ENCODE peak calls at places on chromosomes 4 and X, in seven cellular contexts. One of them, this sample, is unnamed.
A peak's percentile ranks its signal among the peaks of the same experiment; 100 is the strongest.

GRCh38 chr4:63493265-63493664 is 916.0 kb downstream of the TECRL start:
- DNase-seq in kidney epithelial cell: no peak
- DNase-seq in AG10803: no peak
- DNase-seq in fibroblast of mammary gland: no peak
- DNase-seq in CD8-positive, alpha-beta T cell: no peak
- DNase-seq in heart right ventricle: no peak
- DNase-seq in uterus: no peak
- DNase-seq in this sample: no peak

GRCh38 chrX:9902651-9903050 is 64.5 kb upstream of the CLDN34 start:
- DNase-seq in heart right ventricle: no peak
- DNase-seq in CD8-positive, alpha-beta T cell: no peak
- DNase-seq in uterus: no peak
- DNase-seq in fibroblast of mammary gland: no peak
- DNase-seq in kidney epithelial cell: no peak
- DNase-seq in AG10803: no peak
- DNase-seq in this sample: no peak

GRCh38 chr4:62717144-62717543 is 1517.0 kb downstream of the ADGRL3 start:
- DNase-seq in kidney epithelial cell: no peak
- DNase-seq in fibroblast of mammary gland: no peak
- DNase-seq in uterus: no peak
- DNase-seq in CD8-positive, alpha-beta T cell: no peak
- DNase-seq in heart right ventricle: no peak
- DNase-seq in AG10803: no peak
- DNase-seq in this sample: no peak

GRCh38 chrX:116240446-116240845 is 69.9 kb downstream of the AGTR2 start:
- DNase-seq in heart right ventricle: no peak
- DNase-seq in CD8-positive, alpha-beta T cell: no peak
- DNase-seq in AG10803: no peak
- DNase-seq in fibroblast of mammary gland: peak; percentile 20
- DNase-seq in uterus: no peak
- DNase-seq in kidney epithelial cell: no peak
- DNase-seq in this sample: no peak

GRCh38 chr4:157791236-157791635 is 381.6 kb downstream of the GASK1B start:
- DNase-seq in uterus: no peak
- DNase-seq in AG10803: no peak
- DNase-seq in fibroblast of mammary gland: no peak
- DNase-seq in CD8-positive, alpha-beta T cell: no peak
- DNase-seq in kidney epithelial cell: no peak
- DNase-seq in heart right ventricle: no peak
- DNase-seq in this sample: no peak

GRCh38 chr4:182261651-182262223 is 18.5 kb downstream of the TENM3 start:
- DNase-seq in CD8-positive, alpha-beta T cell: no peak
- DNase-seq in heart right ventricle: no peak
- DNase-seq in fibroblast of mammary gland: no peak
- DNase-seq in uterus: no peak
- DNase-seq in kidney epithelial cell: no peak
- DNase-seq in AG10803: no peak
- DNase-seq in this sample: no peak

GRCh38 chrX:120316587-120317283 is 5.5 kb upstream of the TMEM255A start:
- DNase-seq in CD8-positive, alpha-beta T cell: no peak
- DNase-seq in kidney epithelial cell: no peak
- DNase-seq in heart right ventricle: no peak
- DNase-seq in uterus: no peak
- DNase-seq in fibroblast of mammary gland: peak; percentile 42
- DNase-seq in AG10803: no peak
- DNase-seq in this sample: no peak

GRCh38 chr4:87677731-87678130 is 27.7 kb downstream of the DMP1 start:
- DNase-seq in kidney epithelial cell: no peak
- DNase-seq in CD8-positive, alpha-beta T cell: no peak
- DNase-seq in AG10803: no peak
- DNase-seq in heart right ventricle: peak; percentile 62
- DNase-seq in uterus: peak; percentile 45
- DNase-seq in fibroblast of mammary gland: no peak
- DNase-seq in this sample: no peak

GRCh38 chr4:98260579-98261290 is 449 bp upstream of the RAP1GDS1 start:
- DNase-seq in AG10803: peak; percentile 97
- DNase-seq in fibroblast of mammary gland: peak; percentile 93
- DNase-seq in CD8-positive, alpha-beta T cell: peak; percentile 88
- DNase-seq in heart right ventricle: peak; percentile 96
- DNase-seq in uterus: peak; percentile 95
- DNase-seq in kidney epithelial cell: peak; percentile 81
- DNase-seq in this sample: peak; percentile 84

GRCh38 chr4:75745192-75745591 is 20.8 kb downstream of the USO1 start:
- DNase-seq in AG10803: peak; percentile 62
- DNase-seq in uterus: no peak
- DNase-seq in heart right ventricle: no peak
- DNase-seq in fibroblast of mammary gland: peak; percentile 78
- DNase-seq in CD8-positive, alpha-beta T cell: no peak
- DNase-seq in kidney epithelial cell: no peak
- DNase-seq in this sample: no peak

GRCh38 chr4:176383273-176384077 is 63.7 kb downstream of the SPCS3 start:
- DNase-seq in kidney epithelial cell: no peak
- DNase-seq in uterus: no peak
- DNase-seq in AG10803: peak; percentile 42
- DNase-seq in CD8-positive, alpha-beta T cell: no peak
- DNase-seq in heart right ventricle: peak; percentile 29
- DNase-seq in fibroblast of mammary gland: peak; percentile 60
- DNase-seq in this sample: no peak

GRCh38 chrX:37646254-37646653 is 39.3 kb upstream of the XK start:
- DNase-seq in fibroblast of mammary gland: no peak
- DNase-seq in kidney epithelial cell: no peak
- DNase-seq in CD8-positive, alpha-beta T cell: no peak
- DNase-seq in uterus: no peak
- DNase-seq in heart right ventricle: no peak
- DNase-seq in AG10803: no peak
- DNase-seq in this sample: no peak

GRCh38 chr4:62262676-62263075 is 1062.5 kb downstream of the ADGRL3 start:
- DNase-seq in AG10803: no peak
- DNase-seq in fibroblast of mammary gland: no peak
- DNase-seq in uterus: no peak
- DNase-seq in CD8-positive, alpha-beta T cell: no peak
- DNase-seq in kidney epithelial cell: no peak
- DNase-seq in heart right ventricle: no peak
- DNase-seq in this sample: no peak

GRCh38 chrX:77628294-77629025 is 157.6 kb downstream of the ATRX start:
- DNase-seq in AG10803: no peak
- DNase-seq in uterus: no peak
- DNase-seq in CD8-positive, alpha-beta T cell: no peak
- DNase-seq in kidney epithelial cell: no peak
- DNase-seq in heart right ventricle: no peak
- DNase-seq in fibroblast of mammary gland: peak; percentile 2
- DNase-seq in this sample: no peak
- TF ChIP-seq CTCF in AG10803: peak; percentile 18
- TF ChIP-seq CTCF in uterus: no peak
- TF ChIP-seq CTCF in CD8-positive, alpha-beta T cell: no peak
- TF ChIP-seq CTCF in kidney epithelial cell: no peak
- TF ChIP-seq CTCF in heart right ventricle: peak; percentile 19
- TF ChIP-seq CTCF in fibroblast of mammary gland: no peak
- TF ChIP-seq CTCF in this sample: no peak

GRCh38 chrX:48472225-48472624 is 2.2 kb upstream of the SLC38A5 start:
- DNase-seq in AG10803: no peak
- DNase-seq in kidney epithelial cell: no peak
- DNase-seq in uterus: no peak
- DNase-seq in heart right ventricle: no peak
- DNase-seq in fibroblast of mammary gland: no peak
- DNase-seq in CD8-positive, alpha-beta T cell: no peak
- DNase-seq in this sample: no peak

GRCh38 chrX:48474127-48474526 is 1.9 kb upstream of the FTSJ1 start:
- DNase-seq in heart right ventricle: no peak
- DNase-seq in AG10803: no peak
- DNase-seq in kidney epithelial cell: no peak
- DNase-seq in fibroblast of mammary gland: peak; percentile 43
- DNase-seq in uterus: no peak
- DNase-seq in CD8-positive, alpha-beta T cell: no peak
- DNase-seq in this sample: no peak

GRCh38 chrX:48474581-48474980 is 1.4 kb upstream of the FTSJ1 start:
- DNase-seq in CD8-positive, alpha-beta T cell: no peak
- DNase-seq in fibroblast of mammary gland: no peak
- DNase-seq in uterus: no peak
- DNase-seq in AG10803: no peak
- DNase-seq in kidney epithelial cell: no peak
- DNase-seq in heart right ventricle: no peak
- DNase-seq in this sample: no peak

GRCh38 chrX:48472851-48473717 is 2.9 kb upstream of the FTSJ1 start:
- DNase-seq in heart right ventricle: no peak
- DNase-seq in uterus: no peak
- DNase-seq in fibroblast of mammary gland: no peak
- DNase-seq in CD8-positive, alpha-beta T cell: no peak
- DNase-seq in AG10803: peak; percentile 40
- DNase-seq in kidney epithelial cell: no peak
- DNase-seq in this sample: no peak

GRCh38 chrX:48473718-48473990 is 2.3 kb upstream of the FTSJ1 start:
- DNase-seq in CD8-positive, alpha-beta T cell: no peak
- DNase-seq in AG10803: no peak
- DNase-seq in kidney epithelial cell: no peak
- DNase-seq in heart right ventricle: no peak
- DNase-seq in fibroblast of mammary gland: no peak
- DNase-seq in uterus: no peak
- DNase-seq in this sample: no peak
- H3K4me3 ChIP-seq in CD8-positive, alpha-beta T cell: no peak overlapping the region
- H3K4me3 ChIP-seq in AG10803: no peak overlapping the region
- H3K4me3 ChIP-seq in kidney epithelial cell: no peak overlapping the region
- H3K4me3 ChIP-seq in heart right ventricle: no peak overlapping the region
- H3K4me3 ChIP-seq in fibroblast of mammary gland: no peak overlapping the region
- H3K4me3 ChIP-seq in uterus: no peak overlapping the region
- H3K4me3 ChIP-seq in this sample: no peak overlapping the region

DNA sequence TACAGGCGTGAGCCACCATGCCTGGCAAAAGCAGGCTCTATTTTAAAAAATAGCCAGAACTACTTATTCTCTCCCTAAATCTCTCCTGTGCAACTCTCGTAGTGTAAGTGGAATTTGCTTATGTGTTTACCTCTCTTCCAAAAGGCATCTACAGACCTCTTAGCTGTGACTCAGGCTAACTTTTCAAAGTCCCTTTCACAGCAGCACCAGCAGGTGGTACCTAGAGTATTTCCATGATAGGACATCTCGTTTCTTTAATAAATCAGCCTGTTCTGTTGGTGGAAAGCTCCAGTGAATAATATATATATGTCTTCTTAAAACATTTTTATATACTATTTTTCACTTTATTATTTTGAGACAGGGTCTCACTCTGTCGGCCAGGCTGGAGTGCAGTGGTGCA is 89.0 kb downstream of the NSUN7 start:
- DNase-seq in heart right ventricle: no peak
- DNase-seq in fibroblast of mammary gland: no peak
- DNase-seq in CD8-positive, alpha-beta T cell: no peak
- DNase-seq in kidney epithelial cell: no peak
- DNase-seq in uterus: no peak
- DNase-seq in AG10803: no peak
- DNase-seq in this sample: no peak
- TF ChIP-seq CTCF in heart right ventricle: no peak
- TF ChIP-seq CTCF in fibroblast of mammary gland: peak; percentile 8
- TF ChIP-seq CTCF in CD8-positive, alpha-beta T cell: no peak
- TF ChIP-seq CTCF in kidney epithelial cell: peak; percentile 8
- TF ChIP-seq CTCF in uterus: no peak
- TF ChIP-seq CTCF in AG10803: peak; percentile 2
- TF ChIP-seq CTCF in this sample: peak; percentile 17

DNA sequence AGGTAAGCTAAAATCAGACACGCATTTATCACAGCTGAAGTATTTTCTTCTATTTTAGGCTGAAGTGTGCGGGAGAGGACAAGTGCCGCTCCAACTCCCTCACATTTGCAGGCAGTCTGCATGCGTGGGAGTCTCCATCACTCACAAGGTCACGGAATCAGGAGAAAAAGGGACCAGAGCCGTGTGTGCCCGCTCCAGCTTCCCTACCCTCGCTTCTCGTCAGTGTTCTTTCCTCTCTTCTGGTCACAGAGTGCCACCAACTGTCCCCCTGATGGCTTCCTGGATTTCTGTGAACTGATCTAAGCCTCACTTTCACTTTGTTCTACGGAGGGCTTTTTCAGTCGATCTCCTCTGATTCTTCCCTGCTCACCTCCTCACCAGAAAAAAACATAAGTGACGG is 407.3 kb upstream of the AADAT start:
- DNase-seq in CD8-positive, alpha-beta T cell: no peak
- DNase-seq in heart right ventricle: no peak
- DNase-seq in kidney epithelial cell: no peak
- DNase-seq in AG10803: peak; percentile 2
- DNase-seq in uterus: no peak
- DNase-seq in fibroblast of mammary gland: peak; percentile 9
- DNase-seq in this sample: no peak
- H3K4me3 ChIP-seq in CD8-positive, alpha-beta T cell: peak overlapping the region; percentile 25
- H3K4me3 ChIP-seq in heart right ventricle: peak overlapping the region; percentile 37
- H3K4me3 ChIP-seq in kidney epithelial cell: peak overlapping the region; percentile 64
- H3K4me3 ChIP-seq in AG10803: peak overlapping the region; percentile 47
- H3K4me3 ChIP-seq in uterus: peak overlapping the region; percentile 38
- H3K4me3 ChIP-seq in fibroblast of mammary gland: peak overlapping the region; percentile 15
- H3K4me3 ChIP-seq in this sample: no peak overlapping the region

GRCh38 chr4:84583871-84584373 is 995 bp downstream of the CDS1 start:
- DNase-seq in heart right ventricle: no peak
- DNase-seq in kidney epithelial cell: no peak
- DNase-seq in fibroblast of mammary gland: peak; percentile 8
- DNase-seq in uterus: no peak
- DNase-seq in AG10803: no peak
- DNase-seq in CD8-positive, alpha-beta T cell: no peak
- DNase-seq in this sample: no peak
- TF ChIP-seq CTCF in heart right ventricle: no peak
- TF ChIP-seq CTCF in kidney epithelial cell: no peak
- TF ChIP-seq CTCF in fibroblast of mammary gland: no peak
- TF ChIP-seq CTCF in uterus: no peak
- TF ChIP-seq CTCF in AG10803: no peak
- TF ChIP-seq CTCF in CD8-positive, alpha-beta T cell: peak; percentile 23
- TF ChIP-seq CTCF in this sample: no peak

GRCh38 chrX:40167240-40168182 is 69.8 kb upstream of the BCOR start:
- DNase-seq in kidney epithelial cell: no peak
- DNase-seq in heart right ventricle: no peak
- DNase-seq in uterus: peak; percentile 60
- DNase-seq in CD8-positive, alpha-beta T cell: no peak
- DNase-seq in AG10803: no peak
- DNase-seq in fibroblast of mammary gland: no peak
- DNase-seq in this sample: no peak
- H3K4me3 ChIP-seq in kidney epithelial cell: peak overlapping the region; percentile 1
- H3K4me3 ChIP-seq in heart right ventricle: peak overlapping the region; percentile 51
- H3K4me3 ChIP-seq in uterus: peak overlapping the region; percentile 11
- H3K4me3 ChIP-seq in CD8-positive, alpha-beta T cell: peak overlapping the region; percentile 61
- H3K4me3 ChIP-seq in AG10803: peak overlapping the region; percentile 41
- H3K4me3 ChIP-seq in fibroblast of mammary gland: no peak overlapping the region
- H3K4me3 ChIP-seq in this sample: peak overlapping the region; percentile 3

This sample was measured in BJ.